ENCODE peak calls at places on chromosome 13, in nine cellular contexts. C is A549, I is choroid plexus epithelial cell, Y is H9, D is pancreas, H is heart left ventricle, O is hepatocyte, Q is tibial nerve, L is progenitor cell of endocrine pancreas. K is an unnamed sample.

GRCh38 chr13:37138169-37138568 is 32.7 kb upstream of the CSNK1A1L start:
- DNase-seq in L (no peak), Q (no peak), H (no peak), O (no peak), D (no peak), I (peak; percentile 73), Y (peak; percentile 43), C (peak; percentile 4), K (no peak)

GRCh38 chr13:32135655-32136054 is 104.1 kb downstream of the FRY start:
- DNase-seq in O (no peak), I (peak; percentile 30), C (no peak), L (no peak), H (no peak), Y (no peak), D (no peak), Q (no peak), K (no peak)

GRCh38 chr13:75936791-75937190 is 300.7 kb downstream of the LMO7 start:
- DNase-seq in C (no peak), Q (no peak), H (no peak), D (no peak), I (no peak), Y (no peak), O (no peak), L (no peak), K (no peak)

GRCh38 chr13:108915634-108916497 is 286.5 kb downstream of the MYO16 start:
- DNase-seq in O (peak; percentile 94), H (peak; percentile 84), I (peak; percentile 100), L (peak; percentile 46), Q (peak; percentile 88), Y (peak; percentile 76), C (peak; percentile 92), D (peak; percentile 87), K (no peak)

GRCh38 chr13:98976338-98976737 is 1.5 kb downstream of the DOCK9 start:
- DNase-seq in H (no peak), O (no peak), L (no peak), I (peak; percentile 82), D (no peak), Q (no peak), Y (no peak), C (no peak), K (no peak)

GRCh38 chr13:108269601-108270328 is at the start of gene TNFSF13B:
- DNase-seq in I (peak; percentile 61), O (peak; percentile 9), C (peak; percentile 4), H (peak; percentile 48), L (peak; percentile 13), D (peak; percentile 46), Q (no peak), Y (peak; percentile 82), K (no peak)

GRCh38 chr13:75566658-75567057 is 17.1 kb downstream of the UCHL3 start:
- DNase-seq in H (no peak), C (peak; percentile 56), Q (no peak), O (peak; percentile 24), L (no peak), Y (no peak), D (no peak), I (peak; percentile 74), K (no peak)

GRCh38 chr13:24540236-24541126 is 27.9 kb upstream of the PARP4 start:
- DNase-seq in H (no peak), O (peak; percentile 14), I (peak; percentile 29), Q (no peak), D (no peak), C (peak; percentile 56), L (no peak), Y (peak; percentile 82), K (no peak)

GRCh38 chr13:27810461-27810860 is 18.2 kb downstream of the GSX1 start:
- DNase-seq in I (no peak), Y (no peak), H (no peak), C (no peak), L (no peak), Q (no peak), D (no peak), O (no peak), K (no peak)

GRCh38 chr13:92649140-92649813 is 577.3 kb upstream of the GPC6 start:
- DNase-seq in C (no peak), Q (no peak), Y (no peak), D (no peak), H (no peak), L (no peak), I (peak; percentile 5), O (no peak), K (no peak)

GRCh38 chr13:36163303-36163702 is 32.1 kb upstream of the DCLK1 start:
- DNase-seq in H (no peak), L (no peak), O (no peak), Q (no peak), I (no peak), D (no peak), Y (no peak), C (no peak), K (no peak)

GRCh38 chr13:33199282-33199850 is 86.2 kb downstream of the STARD13 start:
- DNase-seq in I (no peak), O (no peak), D (no peak), Q (no peak), Y (no peak), C (no peak), L (no peak), H (no peak), K (no peak)

GRCh38 chr13:33205804-33206221 is 79.7 kb downstream of the STARD13 start:
- DNase-seq in Y (no peak), O (no peak), L (no peak), D (peak; percentile 51), Q (no peak), C (no peak), H (no peak), I (peak; percentile 82), K (no peak)

GRCh38 chr13:33205224-33205623 is 80.3 kb downstream of the STARD13 start:
- DNase-seq in Y (no peak), Q (no peak), D (no peak), I (no peak), O (no peak), C (no peak), L (no peak), H (no peak), K (no peak)

GRCh38 chr13:33204130-33204927 is 81.2 kb downstream of the STARD13 start:
- DNase-seq in Q (peak; percentile 53), D (peak; percentile 87), I (peak; percentile 94), Y (no peak), H (peak; percentile 83), O (peak; percentile 70), L (no peak), C (no peak), K (no peak)

GRCh38 chr13:33202644-33203169 is 82.8 kb downstream of the STARD13 start:
- DNase-seq in O (no peak), Q (no peak), Y (no peak), L (no peak), H (no peak), D (no peak), C (no peak), I (no peak), K (no peak)
- TF ChIP-seq CTCF in O (no peak), Q (no peak), Y (no peak), L (no peak), H (no peak), D (no peak), C (no peak), I (no peak), K (no peak)

GRCh38 chr13:39655569-39656324 is at the start of gene COG6:
- DNase-seq in C (peak; percentile 84), D (peak; percentile 93), O (peak; percentile 91), Y (peak; percentile 95), L (peak; percentile 95), H (peak; percentile 93), I (peak; percentile 83), Q (peak; percentile 73), K (peak; percentile 82)
- TF ChIP-seq CTCF in C (no peak), D (no peak), O (peak; percentile 6), Y (peak; percentile 9), L (peak; percentile 29), H (no peak), I (peak; percentile 22), Q (no peak), K (no peak)

DNA sequence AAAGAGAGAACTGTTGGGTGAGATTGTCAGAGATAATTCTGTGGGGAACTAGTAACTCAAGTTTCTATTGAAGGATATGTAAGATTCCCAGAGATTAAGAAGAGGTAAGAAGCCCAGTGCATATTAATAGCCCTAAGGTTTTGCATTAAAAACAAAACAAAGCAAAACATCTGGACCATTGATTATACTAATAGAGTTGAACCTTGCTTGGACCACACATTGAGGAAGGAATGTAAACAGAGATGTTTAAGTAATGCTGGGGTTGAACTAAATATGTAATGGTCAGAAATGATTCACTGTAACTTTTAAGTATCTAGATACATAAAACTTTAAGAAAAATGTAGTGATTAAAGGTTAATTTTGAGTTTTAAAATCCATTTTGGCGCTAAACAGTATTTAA is 1770.0 kb downstream of the PCDH9 start:
- DNase-seq in L (no peak), I (peak; percentile 80), O (no peak), D (no peak), H (no peak), Y (no peak), Q (no peak), C (no peak), K (no peak)
- TF ChIP-seq CTCF in L (no peak), I (no peak), O (no peak), D (no peak), H (no peak), Y (no peak), Q (no peak), C (no peak), K (no peak)

GRCh38 chr13:94710081-94710809 is 2.1 kb downstream of the SOX21 start:
- DNase-seq in H (no peak), C (no peak), O (no peak), I (no peak), D (no peak), L (no peak), Q (no peak), Y (peak; percentile 34), K (no peak)

GRCh38 chr13:94711561-94712286 is 621 bp downstream of the SOX21 start:
- DNase-seq in H (no peak), C (peak; percentile 47), L (peak; percentile 22), I (peak; percentile 32), Q (no peak), D (no peak), Y (peak; percentile 54), O (peak; percentile 46), K (peak; percentile 47)

GRCh38 chr13:94708971-94709614 is 3.3 kb downstream of the SOX21 start:
- DNase-seq in H (no peak), I (no peak), C (no peak), D (no peak), L (no peak), Y (no peak), Q (no peak), O (no peak), K (no peak)

GRCh38 chr13:94712287-94712811 is at the start of gene SOX21:
- DNase-seq in H (no peak), L (peak; percentile 16), Q (no peak), D (no peak), C (peak; percentile 48), Y (peak; percentile 49), I (no peak), O (no peak), K (peak; percentile 41)

DNA sequence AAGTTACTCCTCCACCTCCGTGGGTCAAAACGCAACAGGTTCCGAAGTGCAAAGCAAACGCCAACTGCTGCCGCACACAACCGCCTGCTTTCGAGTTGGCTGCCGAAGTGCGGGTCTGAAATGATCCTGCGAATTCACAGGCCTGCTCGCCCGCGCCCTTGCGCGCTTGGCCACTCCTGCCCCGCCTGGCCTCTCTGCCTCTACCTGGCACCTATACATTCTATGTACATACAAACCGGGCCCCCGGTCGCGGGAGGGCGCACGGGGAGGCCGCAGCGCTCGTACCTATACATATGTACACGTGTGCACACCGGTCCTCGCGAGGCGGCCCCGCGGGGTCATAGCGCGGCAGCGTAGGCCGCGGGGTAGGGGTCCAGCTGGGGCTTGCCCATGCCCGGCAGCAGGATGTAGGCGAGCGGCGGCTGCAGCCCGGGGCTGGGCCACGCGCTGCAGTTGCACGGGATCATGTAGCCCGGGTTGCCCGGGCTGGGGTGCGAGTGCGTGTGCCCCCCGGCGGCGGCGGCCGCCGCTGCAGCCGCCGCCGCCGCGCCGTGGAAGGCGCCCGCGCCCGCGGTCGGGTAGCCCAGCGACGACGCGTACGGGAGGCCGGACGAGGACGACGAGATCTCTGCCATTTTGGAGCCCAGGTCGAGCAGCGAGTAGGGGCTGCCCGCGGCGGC is 1.3 kb downstream of the SOX21 start:
- DNase-seq in O (peak; percentile 43), L (peak; percentile 36), Y (peak; percentile 64), H (no peak), I (no peak), C (peak; percentile 42), Q (no peak), D (no peak), K (no peak)
- TF ChIP-seq CTCF in O (peak; percentile 15), L (peak; percentile 53), Y (no peak), H (no peak), I (no peak), C (peak; percentile 50), Q (no peak), D (no peak), K (no peak)

K was measured in mesothelial cell of epicardium.